ENCODE peak calls at places on chromosomes 5 and 9, in nine cellular contexts. One of them, this sample, is unnamed.

GRCh38 chr9:124218438-124219289 is 39.1 kb upstream of the NEK6 start:
- DNase-seq in BJ: no peak
- DNase-seq in mammary epithelial cell: peak; percentile 58
- DNase-seq in psoas muscle: peak; percentile 53
- DNase-seq in ovary: no peak
- DNase-seq in HL-60: peak; percentile 90
- DNase-seq in bronchial epithelial cell: peak; percentile 67
- DNase-seq in stomach: peak; percentile 68
- DNase-seq in H1: no peak
- DNase-seq in this sample: no peak

GRCh38 chr9:131769361-131769760 is 29.5 kb upstream of the RAPGEF1 start:
- DNase-seq in ovary: no peak
- DNase-seq in psoas muscle: no peak
- DNase-seq in mammary epithelial cell: peak; percentile 68
- DNase-seq in H1: no peak
- DNase-seq in HL-60: no peak
- DNase-seq in BJ: no peak
- DNase-seq in bronchial epithelial cell: peak; percentile 44
- DNase-seq in stomach: no peak
- DNase-seq in this sample: no peak

GRCh38 chr9:135167839-135168378 is 80.4 kb downstream of the OLFM1 start:
- DNase-seq in H1: no peak
- DNase-seq in ovary: no peak
- DNase-seq in psoas muscle: no peak
- DNase-seq in BJ: no peak
- DNase-seq in stomach: no peak
- DNase-seq in mammary epithelial cell: no peak
- DNase-seq in HL-60: no peak
- DNase-seq in bronchial epithelial cell: no peak
- DNase-seq in this sample: no peak

GRCh38 chr5:27038476-27038875 is at the start of gene CDH9:
- DNase-seq in HL-60: no peak
- DNase-seq in mammary epithelial cell: no peak
- DNase-seq in psoas muscle: no peak
- DNase-seq in stomach: no peak
- DNase-seq in ovary: no peak
- DNase-seq in bronchial epithelial cell: peak; percentile 5
- DNase-seq in BJ: no peak
- DNase-seq in H1: peak; percentile 53
- DNase-seq in this sample: no peak

GRCh38 chr5:172904643-172905345 is 54.4 kb upstream of the RPL26L1 start:
- DNase-seq in stomach: peak; percentile 96
- DNase-seq in ovary: peak; percentile 72
- DNase-seq in H1: no peak
- DNase-seq in bronchial epithelial cell: peak; percentile 100
- DNase-seq in mammary epithelial cell: peak; percentile 100
- DNase-seq in psoas muscle: peak; percentile 79
- DNase-seq in BJ: no peak
- DNase-seq in HL-60: peak; percentile 14
- DNase-seq in this sample: peak; percentile 89

GRCh38 chr5:16888694-16889124 is 47.4 kb downstream of the MYO10 start:
- DNase-seq in H1: no peak
- DNase-seq in bronchial epithelial cell: peak; percentile 84
- DNase-seq in stomach: no peak
- DNase-seq in mammary epithelial cell: peak; percentile 61
- DNase-seq in psoas muscle: no peak
- DNase-seq in ovary: no peak
- DNase-seq in HL-60: no peak
- DNase-seq in BJ: no peak
- DNase-seq in this sample: no peak

GRCh38 chr5:57779383-57780223 is 297.0 kb upstream of the ACTBL2 start:
- DNase-seq in HL-60: no peak
- DNase-seq in psoas muscle: no peak
- DNase-seq in stomach: no peak
- DNase-seq in mammary epithelial cell: peak; percentile 69
- DNase-seq in ovary: peak; percentile 21
- DNase-seq in bronchial epithelial cell: peak; percentile 66
- DNase-seq in BJ: no peak
- DNase-seq in H1: peak; percentile 49
- DNase-seq in this sample: peak; percentile 38

GRCh38 chr5:4874097-4874496 is 266.0 kb upstream of the ADAMTS16 start:
- DNase-seq in BJ: no peak
- DNase-seq in ovary: no peak
- DNase-seq in psoas muscle: no peak
- DNase-seq in HL-60: no peak
- DNase-seq in bronchial epithelial cell: no peak
- DNase-seq in stomach: no peak
- DNase-seq in H1: no peak
- DNase-seq in mammary epithelial cell: no peak
- DNase-seq in this sample: no peak

GRCh38 chr5:9888517-9888916 is 258.4 kb upstream of the TAS2R1 start:
- DNase-seq in BJ: peak; percentile 65
- DNase-seq in mammary epithelial cell: peak; percentile 43
- DNase-seq in psoas muscle: no peak
- DNase-seq in HL-60: no peak
- DNase-seq in stomach: no peak
- DNase-seq in H1: no peak
- DNase-seq in bronchial epithelial cell: peak; percentile 65
- DNase-seq in ovary: no peak
- DNase-seq in this sample: peak; percentile 53

GRCh38 chr9:133981958-133982681 is 10.0 kb downstream of the VAV2 start:
- DNase-seq in H1: no peak
- DNase-seq in mammary epithelial cell: no peak
- DNase-seq in BJ: no peak
- DNase-seq in stomach: no peak
- DNase-seq in ovary: no peak
- DNase-seq in psoas muscle: peak; percentile 55
- DNase-seq in bronchial epithelial cell: no peak
- DNase-seq in HL-60: no peak
- DNase-seq in this sample: no peak

GRCh38 chr9:928363-929042 is 48.0 kb upstream of the DMRT3 start:
- DNase-seq in psoas muscle: no peak
- DNase-seq in mammary epithelial cell: no peak
- DNase-seq in stomach: no peak
- DNase-seq in H1: peak; percentile 54
- DNase-seq in bronchial epithelial cell: peak; percentile 21
- DNase-seq in ovary: no peak
- DNase-seq in HL-60: no peak
- DNase-seq in BJ: no peak
- DNase-seq in this sample: peak; percentile 23

GRCh38 chr9:118836891-118837290 is 532.3 kb downstream of the BRINP1 start:
- DNase-seq in ovary: no peak
- DNase-seq in bronchial epithelial cell: no peak
- DNase-seq in stomach: no peak
- DNase-seq in BJ: no peak
- DNase-seq in psoas muscle: no peak
- DNase-seq in mammary epithelial cell: no peak
- DNase-seq in HL-60: no peak
- DNase-seq in H1: no peak
- DNase-seq in this sample: no peak
- TF ChIP-seq CTCF in ovary: no peak
- TF ChIP-seq CTCF in bronchial epithelial cell: no peak
- TF ChIP-seq CTCF in stomach: no peak
- TF ChIP-seq CTCF in BJ: no peak
- TF ChIP-seq CTCF in psoas muscle: no peak
- TF ChIP-seq CTCF in mammary epithelial cell: no peak
- TF ChIP-seq CTCF in HL-60: no peak
- TF ChIP-seq CTCF in H1: no peak
- TF ChIP-seq CTCF in this sample: no peak

GRCh38 chr5:96433066-96433447 is at the start of gene PCSK1:
- DNase-seq in H1: no peak
- DNase-seq in stomach: no peak
- DNase-seq in HL-60: no peak
- DNase-seq in psoas muscle: no peak
- DNase-seq in mammary epithelial cell: no peak
- DNase-seq in ovary: no peak
- DNase-seq in BJ: no peak
- DNase-seq in bronchial epithelial cell: no peak
- DNase-seq in this sample: no peak

GRCh38 chr5:96434201-96434645 is 1.2 kb upstream of the PCSK1 start:
- DNase-seq in mammary epithelial cell: peak; percentile 51
- DNase-seq in ovary: peak; percentile 49
- DNase-seq in stomach: peak; percentile 63
- DNase-seq in BJ: no peak
- DNase-seq in HL-60: peak; percentile 19
- DNase-seq in H1: peak; percentile 87
- DNase-seq in bronchial epithelial cell: peak; percentile 40
- DNase-seq in psoas muscle: peak; percentile 69
- DNase-seq in this sample: peak; percentile 41

GRCh38 chr5:96432245-96433065 is 593 bp downstream of the PCSK1 start:
- DNase-seq in bronchial epithelial cell: no peak
- DNase-seq in BJ: no peak
- DNase-seq in stomach: no peak
- DNase-seq in HL-60: no peak
- DNase-seq in mammary epithelial cell: no peak
- DNase-seq in psoas muscle: peak; percentile 52
- DNase-seq in H1: peak; percentile 67
- DNase-seq in ovary: no peak
- DNase-seq in this sample: no peak

GRCh38 chr5:96427823-96428222 is 5.2 kb downstream of the PCSK1 start:
- DNase-seq in BJ: no peak
- DNase-seq in mammary epithelial cell: no peak
- DNase-seq in stomach: no peak
- DNase-seq in ovary: no peak
- DNase-seq in HL-60: no peak
- DNase-seq in bronchial epithelial cell: no peak
- DNase-seq in H1: no peak
- DNase-seq in psoas muscle: no peak
- DNase-seq in this sample: no peak

GRCh38 chr5:96431376-96432244 is 1.4 kb downstream of the PCSK1 start:
- DNase-seq in stomach: no peak
- DNase-seq in psoas muscle: no peak
- DNase-seq in H1: peak; percentile 54
- DNase-seq in HL-60: no peak
- DNase-seq in mammary epithelial cell: peak; percentile 32
- DNase-seq in ovary: no peak
- DNase-seq in bronchial epithelial cell: peak; percentile 36
- DNase-seq in BJ: no peak
- DNase-seq in this sample: no peak
- H3K27me3 ChIP-seq in stomach: peaks cover 34% of the 10 kb centered on the region
- H3K27me3 ChIP-seq in psoas muscle: peaks cover 14% of the 10 kb centered on the region
- H3K27me3 ChIP-seq in H1: peaks cover 30% of the 10 kb centered on the region
- H3K27me3 ChIP-seq in HL-60: no peaks in the 10 kb centered on the region
- H3K27me3 ChIP-seq in mammary epithelial cell: peaks cover 29% of the 10 kb centered on the region
- H3K27me3 ChIP-seq in ovary: no peaks in the 10 kb centered on the region
- H3K27me3 ChIP-seq in bronchial epithelial cell: peaks cover 33% of the 10 kb centered on the region
- H3K27me3 ChIP-seq in BJ: peaks cover 30% of the 10 kb centered on the region
- H3K27me3 ChIP-seq in this sample: peaks cover 32% of the 10 kb centered on the region

DNA sequence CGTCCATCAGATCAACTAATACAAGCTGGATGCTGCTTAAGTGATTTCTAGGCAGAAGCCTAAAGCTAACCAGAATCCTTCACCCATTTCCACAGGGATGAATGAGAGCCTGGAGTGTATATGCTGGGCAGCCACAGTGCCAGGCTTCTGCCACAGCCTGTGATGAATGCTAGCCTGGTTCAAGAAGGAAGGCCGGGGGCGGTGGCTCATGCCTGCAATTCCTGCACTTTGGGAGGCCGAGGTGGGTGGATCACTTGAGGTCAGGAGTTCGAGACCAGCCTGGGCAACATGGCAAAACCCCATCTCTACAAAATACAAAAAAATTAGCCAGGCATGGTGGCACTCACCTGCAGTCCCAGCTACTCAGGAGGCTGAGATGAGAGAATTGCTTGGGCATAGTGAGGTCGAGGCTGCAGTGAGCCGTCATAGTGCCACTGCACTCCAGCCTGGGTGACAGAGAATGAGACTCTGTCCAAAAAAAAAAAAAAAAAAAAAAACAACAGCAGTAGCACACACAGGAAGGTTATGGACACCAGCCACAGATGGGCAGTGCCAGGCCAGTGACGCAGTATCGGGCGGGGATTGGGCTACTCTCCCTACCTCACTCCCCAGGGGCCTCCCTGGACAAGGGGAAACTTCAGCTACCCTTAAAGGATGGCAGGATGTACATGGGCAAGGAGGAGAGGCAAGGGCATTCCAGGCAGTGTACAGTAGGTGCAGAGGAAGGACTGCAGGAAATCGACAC is 23.1 kb upstream of the HMCN2 start:
- DNase-seq in BJ: no peak
- DNase-seq in ovary: no peak
- DNase-seq in HL-60: no peak
- DNase-seq in psoas muscle: peak; percentile 45
- DNase-seq in stomach: no peak
- DNase-seq in H1: no peak
- DNase-seq in mammary epithelial cell: no peak
- DNase-seq in bronchial epithelial cell: no peak
- DNase-seq in this sample: no peak
- H3K4me3 ChIP-seq in BJ: no peak overlapping the region
- H3K4me3 ChIP-seq in ovary: no peak overlapping the region
- H3K4me3 ChIP-seq in HL-60: no peak overlapping the region
- H3K4me3 ChIP-seq in psoas muscle: no peak overlapping the region
- H3K4me3 ChIP-seq in stomach: no peak overlapping the region
- H3K4me3 ChIP-seq in H1: no peak overlapping the region
- H3K4me3 ChIP-seq in mammary epithelial cell: no peak overlapping the region
- H3K4me3 ChIP-seq in bronchial epithelial cell: no peak overlapping the region
- H3K4me3 ChIP-seq in this sample: no peak overlapping the region

GRCh38 chr5:150283904-150284303 is 5.7 kb downstream of the CAMK2A start:
- DNase-seq in HL-60: no peak
- DNase-seq in H1: no peak
- DNase-seq in psoas muscle: no peak
- DNase-seq in bronchial epithelial cell: no peak
- DNase-seq in stomach: no peak
- DNase-seq in ovary: no peak
- DNase-seq in BJ: no peak
- DNase-seq in mammary epithelial cell: no peak
- DNase-seq in this sample: no peak

GRCh38 chr5:150288361-150288760 is 1.2 kb downstream of the CAMK2A start:
- DNase-seq in mammary epithelial cell: no peak
- DNase-seq in HL-60: no peak
- DNase-seq in psoas muscle: no peak
- DNase-seq in stomach: no peak
- DNase-seq in ovary: no peak
- DNase-seq in bronchial epithelial cell: no peak
- DNase-seq in H1: peak; percentile 39
- DNase-seq in BJ: no peak
- DNase-seq in this sample: no peak

GRCh38 chr5:150284311-150284710 is 5.3 kb downstream of the CAMK2A start:
- DNase-seq in ovary: no peak
- DNase-seq in BJ: no peak
- DNase-seq in HL-60: no peak
- DNase-seq in stomach: no peak
- DNase-seq in psoas muscle: no peak
- DNase-seq in bronchial epithelial cell: no peak
- DNase-seq in H1: no peak
- DNase-seq in mammary epithelial cell: no peak
- DNase-seq in this sample: no peak

GRCh38 chr5:150285114-150285513 is 4.5 kb downstream of the CAMK2A start:
- DNase-seq in HL-60: no peak
- DNase-seq in mammary epithelial cell: no peak
- DNase-seq in bronchial epithelial cell: no peak
- DNase-seq in H1: no peak
- DNase-seq in BJ: no peak
- DNase-seq in psoas muscle: no peak
- DNase-seq in stomach: no peak
- DNase-seq in ovary: no peak
- DNase-seq in this sample: no peak

DNA sequence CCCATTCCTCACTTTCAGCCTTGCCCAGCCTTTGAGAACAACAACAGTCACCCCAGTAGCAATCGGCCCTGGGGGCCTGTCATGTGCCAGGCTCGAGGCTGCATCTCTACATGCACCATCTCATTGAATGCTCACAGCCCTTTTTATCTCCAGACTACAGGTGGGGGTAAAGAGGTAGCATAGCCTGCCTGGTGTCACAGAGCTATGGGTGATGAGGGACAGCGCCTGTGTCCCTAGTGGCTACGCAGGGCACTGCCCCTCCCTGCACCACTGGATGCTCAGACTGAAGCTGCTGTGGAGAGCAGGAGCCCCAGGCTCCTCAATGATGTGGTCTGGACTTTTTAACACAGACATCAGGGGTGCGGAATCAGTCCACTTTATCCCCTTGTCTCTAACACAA is 2.8 kb downstream of the CAMK2A start:
- DNase-seq in stomach: no peak
- DNase-seq in bronchial epithelial cell: no peak
- DNase-seq in ovary: no peak
- DNase-seq in H1: peak; percentile 57
- DNase-seq in mammary epithelial cell: no peak
- DNase-seq in BJ: no peak
- DNase-seq in psoas muscle: no peak
- DNase-seq in HL-60: no peak
- DNase-seq in this sample: no peak
- TF ChIP-seq CTCF in stomach: no peak
- TF ChIP-seq CTCF in bronchial epithelial cell: peak; percentile 58
- TF ChIP-seq CTCF in ovary: no peak
- TF ChIP-seq CTCF in H1: peak; percentile 97
- TF ChIP-seq CTCF in mammary epithelial cell: peak; percentile 26
- TF ChIP-seq CTCF in BJ: no peak
- TF ChIP-seq CTCF in psoas muscle: peak; percentile 12
- TF ChIP-seq CTCF in HL-60: peak; percentile 59
- TF ChIP-seq CTCF in this sample: peak; percentile 45